ENCODE peak calls at places on chromosomes 3 and 15, in eight cellular contexts. One of them, this sample, is unnamed.

GRCh38 chr3:99236576-99236975 is 335.1 kb upstream of the DCBLD2 start:
- DNase-seq in tibial artery: no peak
- DNase-seq in endodermal cell: no peak
- DNase-seq in mesendoderm: no peak
- DNase-seq in naive thymus-derived CD4-positive, alpha-beta T cell: no peak
- DNase-seq in GM23248: peak; percentile 4
- DNase-seq in HepG2: no peak
- DNase-seq in ovary: no peak
- DNase-seq in this sample: peak; percentile 8

GRCh38 chr3:170695486-170696069 is 109.7 kb upstream of the SLC7A14 start:
- DNase-seq in tibial artery: no peak
- DNase-seq in endodermal cell: no peak
- DNase-seq in mesendoderm: no peak
- DNase-seq in naive thymus-derived CD4-positive, alpha-beta T cell: no peak
- DNase-seq in GM23248: no peak
- DNase-seq in HepG2: no peak
- DNase-seq in ovary: no peak
- DNase-seq in this sample: peak; percentile 43

GRCh38 chr3:181797431-181797830 is 85.7 kb downstream of the SOX2 start:
- DNase-seq in tibial artery: no peak
- DNase-seq in endodermal cell: no peak
- DNase-seq in mesendoderm: no peak
- DNase-seq in naive thymus-derived CD4-positive, alpha-beta T cell: no peak
- DNase-seq in GM23248: no peak
- DNase-seq in HepG2: no peak
- DNase-seq in ovary: no peak
- DNase-seq in this sample: no peak

GRCh38 chr3:149390772-149391212 is 13.3 kb upstream of the TM4SF1 start:
- DNase-seq in tibial artery: no peak
- DNase-seq in endodermal cell: no peak
- DNase-seq in mesendoderm: no peak
- DNase-seq in naive thymus-derived CD4-positive, alpha-beta T cell: no peak
- DNase-seq in GM23248: peak; percentile 65
- DNase-seq in HepG2: no peak
- DNase-seq in ovary: no peak
- DNase-seq in this sample: peak; percentile 92

GRCh38 chr15:26082833-26083174 is 219.7 kb upstream of the ATP10A start:
- DNase-seq in tibial artery: no peak
- DNase-seq in endodermal cell: no peak
- DNase-seq in mesendoderm: no peak
- DNase-seq in naive thymus-derived CD4-positive, alpha-beta T cell: no peak
- DNase-seq in GM23248: no peak
- DNase-seq in HepG2: no peak
- DNase-seq in ovary: no peak
- DNase-seq in this sample: peak; percentile 30

GRCh38 chr3:64432870-64433269 is 207.6 kb upstream of the PRICKLE2 start:
- DNase-seq in tibial artery: no peak
- DNase-seq in endodermal cell: no peak
- DNase-seq in mesendoderm: no peak
- DNase-seq in naive thymus-derived CD4-positive, alpha-beta T cell: no peak
- DNase-seq in GM23248: no peak
- DNase-seq in HepG2: no peak
- DNase-seq in ovary: no peak
- DNase-seq in this sample: no peak

GRCh38 chr3:131338948-131339640 is 42.5 kb upstream of the NUDT16 start:
- DNase-seq in tibial artery: no peak
- DNase-seq in endodermal cell: no peak
- DNase-seq in mesendoderm: no peak
- DNase-seq in naive thymus-derived CD4-positive, alpha-beta T cell: no peak
- DNase-seq in GM23248: peak; percentile 49
- DNase-seq in HepG2: no peak
- DNase-seq in ovary: no peak
- DNase-seq in this sample: peak; percentile 39

GRCh38 chr3:49327485-49327884 is 12.4 kb downstream of the USP4 start:
- DNase-seq in tibial artery: no peak
- DNase-seq in endodermal cell: no peak
- DNase-seq in mesendoderm: peak; percentile 24
- DNase-seq in naive thymus-derived CD4-positive, alpha-beta T cell: no peak
- DNase-seq in GM23248: peak; percentile 23
- DNase-seq in HepG2: peak; percentile 35
- DNase-seq in ovary: no peak
- DNase-seq in this sample: no peak

GRCh38 chr3:38028621-38029361 is 651 bp downstream of the PLCD1 start:
- DNase-seq in tibial artery: peak; percentile 74
- DNase-seq in endodermal cell: peak; percentile 76
- DNase-seq in mesendoderm: no peak
- DNase-seq in naive thymus-derived CD4-positive, alpha-beta T cell: no peak
- DNase-seq in GM23248: peak; percentile 70
- DNase-seq in HepG2: no peak
- DNase-seq in ovary: peak; percentile 63
- DNase-seq in this sample: no peak
- H3K4me3 ChIP-seq in tibial artery: peak overlapping the region; percentile 98
- H3K4me3 ChIP-seq in endodermal cell: peak overlapping the region; percentile 82
- H3K4me3 ChIP-seq in mesendoderm: peak overlapping the region; percentile 62
- H3K4me3 ChIP-seq in naive thymus-derived CD4-positive, alpha-beta T cell: no peak overlapping the region
- H3K4me3 ChIP-seq in GM23248: peak overlapping the region; percentile 67
- H3K4me3 ChIP-seq in HepG2: peak overlapping the region; percentile 75
- H3K4me3 ChIP-seq in ovary: peak overlapping the region; percentile 65
- H3K4me3 ChIP-seq in this sample: peak overlapping the region; percentile 55

GRCh38 chr3:12289562-12289961 is 692 bp downstream of the PPARG start:
- DNase-seq in tibial artery: no peak
- DNase-seq in endodermal cell: no peak
- DNase-seq in mesendoderm: no peak
- DNase-seq in naive thymus-derived CD4-positive, alpha-beta T cell: no peak
- DNase-seq in GM23248: no peak
- DNase-seq in HepG2: no peak
- DNase-seq in ovary: no peak
- DNase-seq in this sample: no peak
- H3K27me3 ChIP-seq in tibial artery: peaks cover 35% of the 10 kb centered on the region
- H3K27me3 ChIP-seq in endodermal cell: peaks cover 84% of the 10 kb centered on the region
- H3K27me3 ChIP-seq in mesendoderm: peaks cover 18% of the 10 kb centered on the region
- H3K27me3 ChIP-seq in naive thymus-derived CD4-positive, alpha-beta T cell: peaks cover 5% of the 10 kb centered on the region
- H3K27me3 ChIP-seq in GM23248: peaks cover 4% of the 10 kb centered on the region
- H3K27me3 ChIP-seq in HepG2: no peaks in the 10 kb centered on the region
- H3K27me3 ChIP-seq in ovary: no peaks in the 10 kb centered on the region
- H3K27me3 ChIP-seq in this sample: no peaks in the 10 kb centered on the region

GRCh38 chr3:108472011-108472591 is 38.3 kb downstream of the MYH15 start:
- DNase-seq in tibial artery: no peak
- DNase-seq in endodermal cell: no peak
- DNase-seq in mesendoderm: peak; percentile 62
- DNase-seq in naive thymus-derived CD4-positive, alpha-beta T cell: no peak
- DNase-seq in GM23248: peak; percentile 93
- DNase-seq in HepG2: no peak
- DNase-seq in ovary: no peak
- DNase-seq in this sample: peak; percentile 95
- H3K4me3 ChIP-seq in tibial artery: no peak overlapping the region
- H3K4me3 ChIP-seq in endodermal cell: no peak overlapping the region
- H3K4me3 ChIP-seq in mesendoderm: no peak overlapping the region
- H3K4me3 ChIP-seq in naive thymus-derived CD4-positive, alpha-beta T cell: no peak overlapping the region
- H3K4me3 ChIP-seq in GM23248: peak overlapping the region; percentile 31
- H3K4me3 ChIP-seq in HepG2: no peak overlapping the region
- H3K4me3 ChIP-seq in ovary: no peak overlapping the region
- H3K4me3 ChIP-seq in this sample: no peak overlapping the region

DNA sequence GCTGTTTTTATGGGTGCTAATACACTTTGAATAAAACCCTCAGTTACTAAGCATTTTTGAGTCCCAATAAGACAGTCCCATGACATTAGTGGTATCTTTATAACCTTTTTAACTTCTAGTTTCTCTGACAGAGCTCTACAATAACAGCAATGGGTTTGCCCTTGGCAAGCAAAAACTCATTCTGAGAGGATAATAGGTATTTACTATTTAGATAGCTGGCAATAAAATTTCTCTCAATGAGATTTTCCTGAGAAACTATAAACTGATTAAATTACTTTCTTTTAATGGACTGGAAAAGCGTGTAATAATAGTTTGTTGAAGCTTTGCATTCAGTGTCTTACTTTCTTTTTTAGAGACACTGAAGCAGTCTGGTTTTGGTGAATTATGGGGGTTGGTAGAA is 168.0 kb upstream of the MLF1 start:
- DNase-seq in tibial artery: no peak
- DNase-seq in endodermal cell: no peak
- DNase-seq in mesendoderm: no peak
- DNase-seq in naive thymus-derived CD4-positive, alpha-beta T cell: no peak
- DNase-seq in GM23248: no peak
- DNase-seq in HepG2: no peak
- DNase-seq in ovary: no peak
- DNase-seq in this sample: no peak
- H3K27me3 ChIP-seq in tibial artery: no peaks in the 10 kb centered on the region
- H3K27me3 ChIP-seq in endodermal cell: no peaks in the 10 kb centered on the region
- H3K27me3 ChIP-seq in mesendoderm: no peaks in the 10 kb centered on the region
- H3K27me3 ChIP-seq in naive thymus-derived CD4-positive, alpha-beta T cell: no peaks in the 10 kb centered on the region
- H3K27me3 ChIP-seq in GM23248: no peaks in the 10 kb centered on the region
- H3K27me3 ChIP-seq in HepG2: no peaks in the 10 kb centered on the region
- H3K27me3 ChIP-seq in ovary: no peaks in the 10 kb centered on the region
- H3K27me3 ChIP-seq in this sample: no peaks in the 10 kb centered on the region

DNA sequence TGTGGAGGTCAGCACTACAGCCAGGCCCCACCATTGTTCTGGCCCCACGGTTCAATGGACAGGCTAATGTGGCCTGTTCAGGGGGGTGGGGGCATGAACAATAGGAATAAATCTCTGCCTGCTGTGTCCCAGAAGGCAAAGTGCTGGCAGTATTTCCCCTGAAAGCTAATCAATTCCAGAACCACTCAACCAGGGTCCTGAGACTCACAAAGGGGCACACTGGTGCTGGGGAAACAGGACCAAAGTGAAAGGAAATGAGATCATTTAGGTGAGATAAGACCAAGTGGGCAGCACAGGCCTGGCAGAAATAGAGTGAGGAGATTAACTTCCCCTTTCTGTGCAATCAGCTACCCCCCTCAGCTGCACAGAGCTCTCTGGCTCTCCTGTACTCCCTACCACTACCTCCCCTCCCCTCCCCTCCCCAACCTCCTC is 11.5 kb downstream of the CRYGS start:
- DNase-seq in tibial artery: no peak
- DNase-seq in endodermal cell: no peak
- DNase-seq in mesendoderm: peak; percentile 49
- DNase-seq in naive thymus-derived CD4-positive, alpha-beta T cell: no peak
- DNase-seq in GM23248: no peak
- DNase-seq in HepG2: no peak
- DNase-seq in ovary: no peak
- DNase-seq in this sample: no peak
- H3K4me3 ChIP-seq in tibial artery: no peak overlapping the region
- H3K4me3 ChIP-seq in endodermal cell: no peak overlapping the region
- H3K4me3 ChIP-seq in mesendoderm: no peak overlapping the region
- H3K4me3 ChIP-seq in naive thymus-derived CD4-positive, alpha-beta T cell: no peak overlapping the region
- H3K4me3 ChIP-seq in GM23248: no peak overlapping the region
- H3K4me3 ChIP-seq in HepG2: no peak overlapping the region
- H3K4me3 ChIP-seq in ovary: no peak overlapping the region
- H3K4me3 ChIP-seq in this sample: no peak overlapping the region

GRCh38 chr15:70579766-70580165 is 183.6 kb downstream of the UACA start:
- DNase-seq in tibial artery: no peak
- DNase-seq in endodermal cell: peak; percentile 73
- DNase-seq in mesendoderm: peak; percentile 58
- DNase-seq in naive thymus-derived CD4-positive, alpha-beta T cell: no peak
- DNase-seq in GM23248: no peak
- DNase-seq in HepG2: no peak
- DNase-seq in ovary: no peak
- DNase-seq in this sample: no peak

GRCh38 chr15:70584441-70584837 is 178.9 kb downstream of the UACA start:
- DNase-seq in tibial artery: peak; percentile 41
- DNase-seq in endodermal cell: no peak
- DNase-seq in mesendoderm: no peak
- DNase-seq in naive thymus-derived CD4-positive, alpha-beta T cell: no peak
- DNase-seq in GM23248: no peak
- DNase-seq in HepG2: no peak
- DNase-seq in ovary: no peak
- DNase-seq in this sample: no peak

GRCh38 chr15:70580286-70580685 is 183.1 kb downstream of the UACA start:
- DNase-seq in tibial artery: peak; percentile 35
- DNase-seq in endodermal cell: peak; percentile 59
- DNase-seq in mesendoderm: no peak
- DNase-seq in naive thymus-derived CD4-positive, alpha-beta T cell: no peak
- DNase-seq in GM23248: no peak
- DNase-seq in HepG2: no peak
- DNase-seq in ovary: no peak
- DNase-seq in this sample: no peak

GRCh38 chr15:70580958-70581357 is 182.4 kb downstream of the UACA start:
- DNase-seq in tibial artery: peak; percentile 34
- DNase-seq in endodermal cell: peak; percentile 34
- DNase-seq in mesendoderm: no peak
- DNase-seq in naive thymus-derived CD4-positive, alpha-beta T cell: no peak
- DNase-seq in GM23248: no peak
- DNase-seq in HepG2: no peak
- DNase-seq in ovary: no peak
- DNase-seq in this sample: no peak

GRCh38 chr15:70582143-70582945 is 181.0 kb downstream of the UACA start:
- DNase-seq in tibial artery: peak; percentile 24
- DNase-seq in endodermal cell: peak; percentile 35
- DNase-seq in mesendoderm: no peak
- DNase-seq in naive thymus-derived CD4-positive, alpha-beta T cell: no peak
- DNase-seq in GM23248: peak; percentile 80
- DNase-seq in HepG2: no peak
- DNase-seq in ovary: no peak
- DNase-seq in this sample: no peak
- H3K27me3 ChIP-seq in tibial artery: peaks cover 19% of the 10 kb centered on the region
- H3K27me3 ChIP-seq in endodermal cell: peaks cover 10% of the 10 kb centered on the region
- H3K27me3 ChIP-seq in mesendoderm: no peaks in the 10 kb centered on the region
- H3K27me3 ChIP-seq in naive thymus-derived CD4-positive, alpha-beta T cell: no peaks in the 10 kb centered on the region
- H3K27me3 ChIP-seq in GM23248: peaks cover 48% of the 10 kb centered on the region
- H3K27me3 ChIP-seq in HepG2: peaks cover 3% of the 10 kb centered on the region
- H3K27me3 ChIP-seq in ovary: no peaks in the 10 kb centered on the region
- H3K27me3 ChIP-seq in this sample: peaks cover 25% of the 10 kb centered on the region

DNA sequence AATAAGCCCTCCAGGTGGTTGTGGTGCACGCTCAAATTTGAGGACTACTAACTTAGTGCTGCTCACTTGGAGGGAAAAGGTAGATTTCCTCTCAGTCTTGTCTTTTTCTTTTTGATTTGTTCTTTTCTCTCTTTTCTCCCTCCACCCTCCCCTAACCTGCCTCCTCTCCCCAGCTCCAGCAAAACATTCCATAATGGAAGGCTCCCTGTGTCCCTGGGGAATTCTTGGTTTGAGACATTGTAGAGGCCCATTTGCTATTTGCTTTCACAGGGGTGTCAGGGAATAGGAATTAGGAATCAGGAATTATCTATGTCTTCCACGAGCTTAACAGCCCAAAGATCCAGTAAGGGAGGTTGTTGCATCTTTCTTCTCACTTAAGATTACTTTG is 136.8 kb upstream of the UMPS start:
- DNase-seq in tibial artery: no peak
- DNase-seq in endodermal cell: no peak
- DNase-seq in mesendoderm: peak; percentile 52
- DNase-seq in naive thymus-derived CD4-positive, alpha-beta T cell: no peak
- DNase-seq in GM23248: no peak
- DNase-seq in HepG2: no peak
- DNase-seq in ovary: no peak
- DNase-seq in this sample: no peak
- H3K4me3 ChIP-seq in tibial artery: no peak overlapping the region
- H3K4me3 ChIP-seq in endodermal cell: no peak overlapping the region
- H3K4me3 ChIP-seq in mesendoderm: no peak overlapping the region
- H3K4me3 ChIP-seq in naive thymus-derived CD4-positive, alpha-beta T cell: no peak overlapping the region
- H3K4me3 ChIP-seq in GM23248: no peak overlapping the region
- H3K4me3 ChIP-seq in HepG2: no peak overlapping the region
- H3K4me3 ChIP-seq in ovary: no peak overlapping the region
- H3K4me3 ChIP-seq in this sample: no peak overlapping the region

DNA sequence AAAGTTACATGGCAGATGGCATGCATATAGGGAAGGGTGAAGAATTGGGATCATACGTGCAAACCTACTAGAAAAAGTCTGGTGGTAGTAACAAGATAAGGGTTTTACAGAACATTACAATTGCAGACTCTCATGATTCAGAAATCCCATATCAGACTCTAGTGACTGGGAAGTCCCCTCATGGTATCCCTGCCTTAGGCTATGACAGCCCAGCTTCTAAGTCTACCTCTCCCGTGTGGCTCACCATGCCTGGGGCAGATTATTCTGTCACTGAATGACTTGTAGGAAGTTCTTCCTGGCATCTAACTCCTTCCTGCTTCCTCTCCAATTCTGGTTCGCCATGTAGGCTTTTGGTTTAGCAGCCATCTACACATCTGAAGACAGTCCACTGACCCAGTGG is 5.7 kb upstream of the SLC6A11 start:
- DNase-seq in tibial artery: no peak
- DNase-seq in endodermal cell: no peak
- DNase-seq in mesendoderm: no peak
- DNase-seq in naive thymus-derived CD4-positive, alpha-beta T cell: no peak
- DNase-seq in GM23248: no peak
- DNase-seq in HepG2: no peak
- DNase-seq in ovary: no peak
- DNase-seq in this sample: peak; percentile 17
- H3K27me3 ChIP-seq in tibial artery: peaks cover 17% of the 10 kb centered on the region
- H3K27me3 ChIP-seq in endodermal cell: peaks cover 43% of the 10 kb centered on the region
- H3K27me3 ChIP-seq in mesendoderm: peaks cover 5% of the 10 kb centered on the region
- H3K27me3 ChIP-seq in naive thymus-derived CD4-positive, alpha-beta T cell: no peaks in the 10 kb centered on the region
- H3K27me3 ChIP-seq in GM23248: peaks cover 5% of the 10 kb centered on the region
- H3K27me3 ChIP-seq in HepG2: no peaks in the 10 kb centered on the region
- H3K27me3 ChIP-seq in ovary: no peaks in the 10 kb centered on the region
- H3K27me3 ChIP-seq in this sample: no peaks in the 10 kb centered on the region